ENCODE peak calls at places on chromosomes 4 and X, in four cellular contexts. One of them, this sample, is unnamed.

GRCh38 chrX:7515681-7516413 is 327.1 kb upstream of the VCX start:
- DNase-seq in GM12878: no peak
- DNase-seq in WTC11: no peak
- DNase-seq in HEK293T: no peak
- DNase-seq in this sample: no peak

GRCh38 chr4:111228874-111229273 is 606.0 kb upstream of the PITX2 start:
- DNase-seq in GM12878: no peak
- DNase-seq in HEK293T: no peak
- DNase-seq in WTC11: no peak
- DNase-seq in this sample: no peak

GRCh38 chr4:122017296-122017695 is 65.4 kb upstream of the TRPC3 start:
- DNase-seq in HEK293T: no peak
- DNase-seq in WTC11: no peak
- DNase-seq in GM12878: no peak
- DNase-seq in this sample: no peak

GRCh38 chr4:25043548-25043947 is 12.8 kb upstream of the LGI2 start:
- DNase-seq in WTC11: no peak
- DNase-seq in GM12878: no peak
- DNase-seq in HEK293T: no peak
- DNase-seq in this sample: no peak

GRCh38 chr4:76377481-76377901 is 43.5 kb downstream of the CCDC158 start:
- DNase-seq in WTC11: no peak
- DNase-seq in HEK293T: no peak
- DNase-seq in GM12878: no peak
- DNase-seq in this sample: no peak

GRCh38 chr4:185128272-185129119 is 14.6 kb upstream of the SLC25A4 start:
- DNase-seq in WTC11: peak; percentile 65
- DNase-seq in GM12878: no peak
- DNase-seq in HEK293T: peak; percentile 32
- DNase-seq in this sample: no peak

GRCh38 chr4:73606465-73606974 is 13.7 kb downstream of the RASSF6 start:
- DNase-seq in GM12878: peak; percentile 74
- DNase-seq in WTC11: no peak
- DNase-seq in HEK293T: no peak
- DNase-seq in this sample: no peak

GRCh38 chrX:129360175-129360574 is 163.1 kb downstream of the SMARCA1 start:
- DNase-seq in HEK293T: peak; percentile 67
- DNase-seq in GM12878: peak; percentile 21
- DNase-seq in WTC11: peak; percentile 46
- DNase-seq in this sample: peak; percentile 33

GRCh38 chrX:3176439-3176820 is 135.2 kb downstream of the ARSF start:
- DNase-seq in HEK293T: no peak
- DNase-seq in WTC11: no peak
- DNase-seq in GM12878: no peak
- DNase-seq in this sample: no peak

GRCh38 chr4:81919238-81919637 is 447.5 kb upstream of the RASGEF1B start:
- DNase-seq in GM12878: no peak
- DNase-seq in HEK293T: peak; percentile 55
- DNase-seq in WTC11: peak; percentile 16
- DNase-seq in this sample: peak; percentile 12

GRCh38 chr4:37892641-37893040 is 1.8 kb downstream of the TBC1D1 start:
- DNase-seq in HEK293T: no peak
- DNase-seq in GM12878: peak; percentile 61
- DNase-seq in WTC11: no peak
- DNase-seq in this sample: no peak

GRCh38 chr4:3827616-3828492 is 61.7 kb downstream of the ADRA2C start:
- DNase-seq in WTC11: no peak
- DNase-seq in GM12878: no peak
- DNase-seq in HEK293T: no peak
- DNase-seq in this sample: no peak

GRCh38 chrX:16307950-16308349 is 140.7 kb downstream of the MAGEB17 start:
- DNase-seq in HEK293T: no peak
- DNase-seq in GM12878: no peak
- DNase-seq in WTC11: no peak
- DNase-seq in this sample: no peak

GRCh38 chr4:3767569-3768288 is 1.5 kb downstream of the ADRA2C start:
- DNase-seq in WTC11: peak; percentile 71
- DNase-seq in HEK293T: no peak
- DNase-seq in GM12878: no peak
- DNase-seq in this sample: no peak

GRCh38 chr4:76074468-76074867 is at the start of gene ART3:
- DNase-seq in WTC11: no peak
- DNase-seq in HEK293T: no peak
- DNase-seq in GM12878: no peak
- DNase-seq in this sample: no peak

GRCh38 chr4:75895744-75896314 is 6.4 kb downstream of the PPEF2 start:
- DNase-seq in HEK293T: peak; percentile 58
- DNase-seq in WTC11: no peak
- DNase-seq in GM12878: no peak
- DNase-seq in this sample: peak; percentile 23

GRCh38 chr4:182085051-182085480 is 158.1 kb upstream of the TENM3 start:
- DNase-seq in HEK293T: no peak
- DNase-seq in WTC11: no peak
- DNase-seq in GM12878: no peak
- DNase-seq in this sample: no peak

GRCh38 chr4:128285085-128286023 is 2.3 kb downstream of the PGRMC2 start:
- DNase-seq in GM12878: no peak
- DNase-seq in HEK293T: no peak
- DNase-seq in WTC11: no peak
- DNase-seq in this sample: no peak

GRCh38 chrX:30153175-30153880 is 62.0 kb upstream of the MAGEB2 start:
- DNase-seq in WTC11: no peak
- DNase-seq in HEK293T: no peak
- DNase-seq in GM12878: no peak
- DNase-seq in this sample: no peak

GRCh38 chr4:6282247-6282646 is 12.6 kb downstream of the WFS1 start:
- DNase-seq in WTC11: no peak
- DNase-seq in GM12878: no peak
- DNase-seq in HEK293T: no peak
- DNase-seq in this sample: no peak

GRCh38 chr4:41656572-41657301 is 91.8 kb downstream of the PHOX2B start:
- DNase-seq in WTC11: no peak
- DNase-seq in GM12878: no peak
- DNase-seq in HEK293T: no peak
- DNase-seq in this sample: no peak

GRCh38 chr4:127997534-127998388 is 32.6 kb downstream of the ABHD18 start:
- DNase-seq in WTC11: no peak
- DNase-seq in GM12878: peak; percentile 44
- DNase-seq in HEK293T: no peak
- DNase-seq in this sample: no peak

GRCh38 chr4:128811571-128812359 is 2.3 kb downstream of the JADE1 start:
- DNase-seq in WTC11: peak; percentile 90
- DNase-seq in GM12878: no peak
- DNase-seq in HEK293T: peak; percentile 67
- DNase-seq in this sample: peak; percentile 76

GRCh38 chrX:150032742-150033141 is 94.5 kb upstream of the EOLA2 start:
- DNase-seq in HEK293T: no peak
- DNase-seq in GM12878: no peak
- DNase-seq in WTC11: no peak
- DNase-seq in this sample: no peak

GRCh38 chr4:86441175-86441960 is 81.5 kb upstream of the MAPK10 start:
- DNase-seq in GM12878: peak; percentile 16
- DNase-seq in WTC11: no peak
- DNase-seq in HEK293T: no peak
- DNase-seq in this sample: no peak

GRCh38 chr4:139297001-139297410 is 4.3 kb upstream of the NAA15 start:
- DNase-seq in WTC11: no peak
- DNase-seq in GM12878: no peak
- DNase-seq in HEK293T: no peak
- DNase-seq in this sample: no peak

GRCh38 chr4:151206241-151207005 is 70.5 kb upstream of the PRSS48 start:
- DNase-seq in GM12878: no peak
- DNase-seq in WTC11: no peak
- DNase-seq in HEK293T: no peak
- DNase-seq in this sample: no peak

GRCh38 chr4:136922066-136922465 is 610.2 kb downstream of the PCDH18 start:
- DNase-seq in WTC11: no peak
- DNase-seq in GM12878: no peak
- DNase-seq in HEK293T: no peak
- DNase-seq in this sample: no peak

GRCh38 chrX:120697053-120697452 is 67.2 kb upstream of the C1GALT1C1 start:
- DNase-seq in HEK293T: no peak
- DNase-seq in GM12878: peak; percentile 66
- DNase-seq in WTC11: no peak
- DNase-seq in this sample: no peak

GRCh38 chr4:177190995-177191568 is 118.6 kb upstream of the NEIL3 start:
- DNase-seq in WTC11: no peak
- DNase-seq in HEK293T: no peak
- DNase-seq in GM12878: no peak
- DNase-seq in this sample: no peak

GRCh38 chrX:6685489-6685888 is 150.6 kb upstream of the VCX3A start:
- DNase-seq in GM12878: no peak
- DNase-seq in WTC11: no peak
- DNase-seq in HEK293T: no peak
- DNase-seq in this sample: no peak

GRCh38 chr4:147049940-147050852 is 104.5 kb upstream of the TTC29 start:
- DNase-seq in WTC11: no peak
- DNase-seq in HEK293T: no peak
- DNase-seq in GM12878: no peak
- DNase-seq in this sample: no peak

DNA sequence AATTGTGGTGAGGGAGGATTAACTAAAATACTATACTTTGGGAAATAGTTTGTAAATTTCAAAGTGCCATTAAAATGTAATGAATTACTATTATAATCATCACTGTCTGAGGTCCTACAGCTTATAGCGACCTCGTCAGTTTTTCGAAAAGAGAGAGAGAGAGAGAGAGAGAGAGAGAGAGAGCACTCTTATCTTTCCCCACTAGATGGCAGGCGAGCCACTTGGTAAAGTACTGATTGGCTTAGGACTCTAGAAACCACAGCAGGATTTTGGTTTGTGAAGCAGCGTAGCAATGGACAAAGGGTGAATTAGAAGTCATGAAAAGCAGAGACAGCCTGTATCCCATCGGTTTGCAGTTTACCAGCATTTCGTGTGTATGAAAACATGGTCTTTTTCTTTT is 52.5 kb downstream of the LINC00632 start:
- DNase-seq in WTC11: peak; percentile 39
- DNase-seq in GM12878: no peak
- DNase-seq in HEK293T: peak; percentile 54
- DNase-seq in this sample: no peak
- TF ChIP-seq SP1 in WTC11: no peak
- TF ChIP-seq SP1 in GM12878: no peak
- TF ChIP-seq SP1 in HEK293T: no peak
- TF ChIP-seq SP1 in this sample: no peak

GRCh38 chrX:12771445-12772069 is 19.7 kb upstream of the PRPS2 start:
- DNase-seq in HEK293T: peak; percentile 77
- DNase-seq in GM12878: peak; percentile 20
- DNase-seq in WTC11: peak; percentile 66
- DNase-seq in this sample: peak; percentile 44
- TF ChIP-seq SP1 in HEK293T: no peak
- TF ChIP-seq SP1 in GM12878: no peak
- TF ChIP-seq SP1 in WTC11: no peak
- TF ChIP-seq SP1 in this sample: no peak

DNA sequence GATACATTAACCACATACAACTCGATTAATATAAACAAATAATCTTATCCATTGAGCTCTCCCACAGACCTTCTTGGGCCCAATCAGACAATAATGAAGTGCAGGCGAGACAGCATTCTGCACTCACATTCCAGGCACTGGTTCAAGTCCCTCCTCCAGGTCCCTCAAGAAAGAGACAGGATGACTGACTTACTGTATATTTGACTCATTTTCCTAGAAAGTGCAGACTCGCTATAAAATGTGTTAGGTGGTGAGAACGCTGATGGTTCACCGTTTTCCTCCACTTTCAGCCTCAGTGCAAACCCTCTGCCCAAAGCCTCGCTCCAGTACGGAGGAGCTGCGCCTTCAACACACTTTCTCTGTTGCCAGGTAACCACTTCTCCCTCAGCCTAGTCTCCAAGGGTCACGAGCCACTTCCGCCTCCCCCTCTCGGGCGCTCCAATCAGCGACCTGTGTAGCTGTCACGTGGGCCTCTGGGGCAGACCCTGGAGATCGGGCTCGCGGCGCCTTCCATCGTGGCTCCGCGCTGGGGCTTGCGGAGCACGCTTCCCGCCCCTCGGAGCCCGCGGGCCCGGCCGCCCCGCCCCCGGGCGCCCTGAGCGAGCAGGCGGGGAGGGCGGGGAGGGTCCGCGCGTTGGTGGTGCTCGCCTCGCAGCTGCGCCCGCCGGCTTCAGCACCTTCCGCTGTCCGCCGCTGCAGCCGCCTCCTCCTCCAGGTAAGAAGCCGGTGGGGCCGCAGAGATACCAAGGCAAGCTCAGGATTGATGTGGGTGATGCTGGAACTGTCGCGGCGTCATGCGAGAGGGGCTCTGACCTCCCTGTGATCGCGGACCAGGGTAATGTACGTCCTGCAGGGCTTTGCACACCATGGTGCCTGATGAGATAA is at the start of gene WDR17:
- DNase-seq in HEK293T: peak; percentile 97
- DNase-seq in GM12878: peak; percentile 48
- DNase-seq in WTC11: peak; percentile 96
- DNase-seq in this sample: no peak
- TF ChIP-seq SP1 in HEK293T: no peak
- TF ChIP-seq SP1 in GM12878: no peak
- TF ChIP-seq SP1 in WTC11: peak; percentile 61
- TF ChIP-seq SP1 in this sample: no peak

DNA sequence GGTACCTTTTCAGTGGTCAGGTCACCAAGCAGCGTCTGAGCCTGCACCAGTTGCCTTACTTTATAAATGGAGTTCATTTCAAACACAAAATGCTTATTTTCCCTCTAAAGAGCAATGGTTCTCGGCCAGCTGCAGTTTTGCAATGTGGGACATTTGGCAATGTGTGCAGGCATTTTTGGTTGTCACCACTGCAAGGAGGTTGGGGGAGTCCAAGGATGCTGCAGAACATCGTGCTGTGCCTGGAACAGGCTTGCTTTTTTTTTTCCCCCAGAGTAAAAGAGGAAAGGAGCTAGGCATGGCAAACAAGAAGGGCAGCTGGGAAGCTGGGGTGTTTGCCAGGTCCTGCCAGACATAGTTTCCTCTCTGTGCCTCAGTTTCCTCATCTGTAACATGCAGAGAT is 115.6 kb downstream of the GPR143 start:
- DNase-seq in GM12878: no peak
- DNase-seq in HEK293T: no peak
- DNase-seq in WTC11: no peak
- DNase-seq in this sample: no peak
- TF ChIP-seq SP1 in GM12878: no peak
- TF ChIP-seq SP1 in HEK293T: no peak
- TF ChIP-seq SP1 in WTC11: no peak
- TF ChIP-seq SP1 in this sample: no peak

This sample was measured in HCT116.